ENCODE peak calls at places on chromosomes 7 and 10, in seven cellular contexts. K, N, Z, B, A, H and R are unnamed samples.
A peak's percentile ranks its signal among the peaks of the same experiment; 100 is the strongest.

GRCh38 chr7:65411249-65411648 is 37.6 kb downstream of the ZNF92 start:
- DNase-seq in H (no peak), A (no peak), K (no peak), N (no peak), Z (no peak), B (no peak), R (no peak)

GRCh38 chr7:79298145-79298760 is 155.2 kb downstream of the MAGI2 start:
- DNase-seq in K (peak; percentile 28), N (peak; percentile 85), H (peak; percentile 78), A (peak; percentile 45), B (no peak), Z (peak; percentile 4), R (peak; percentile 43)

GRCh38 chr7:112021348-112022044 is 184.7 kb downstream of the DOCK4 start:
- DNase-seq in Z (no peak), B (no peak), K (no peak), N (no peak), A (no peak), H (no peak), R (no peak)

GRCh38 chr7:77258014-77258413 is 58.4 kb upstream of the FGL2 start:
- DNase-seq in K (no peak), Z (no peak), H (peak; percentile 65), B (no peak), A (peak; percentile 55), N (peak; percentile 48), R (no peak)

GRCh38 chr10:62554632-62555199 is 180.5 kb downstream of the ZNF365 start:
- DNase-seq in B (no peak), H (peak; percentile 71), A (no peak), N (peak; percentile 82), Z (peak; percentile 21), K (peak; percentile 8), R (peak; percentile 66)

GRCh38 chr10:81179805-81180452 is 642.2 kb downstream of the SH2D4B start:
- DNase-seq in Z (peak; percentile 13), K (no peak), B (no peak), A (no peak), H (peak; percentile 1), N (peak; percentile 20), R (peak; percentile 68)

GRCh38 chr10:78605800-78606350 is 462.9 kb upstream of the ZMIZ1 start:
- DNase-seq in Z (no peak), A (no peak), N (peak; percentile 51), K (peak; percentile 24), H (no peak), B (no peak), R (no peak)

GRCh38 chr10:58698777-58699356 is 186.2 kb downstream of the BICC1 start:
- DNase-seq in A (no peak), Z (no peak), N (peak; percentile 36), H (peak; percentile 51), B (no peak), K (no peak), R (no peak)

GRCh38 chr10:97889461-97890265 is 40.0 kb downstream of the GOLGA7B start:
- DNase-seq in A (no peak), N (peak; percentile 11), B (peak; percentile 66), K (peak; percentile 66), H (peak; percentile 58), Z (no peak), R (no peak)

GRCh38 chr7:55100962-55101327 is 82.1 kb downstream of the EGFR start:
- DNase-seq in A (no peak), Z (no peak), H (no peak), N (no peak), K (no peak), B (no peak), R (no peak)

GRCh38 chr10:129908406-129908805 is 55.7 kb downstream of the EBF3 start:
- DNase-seq in H (no peak), B (no peak), A (no peak), N (no peak), Z (no peak), K (no peak), R (no peak)

GRCh38 chr7:138166681-138167080 is 90.4 kb downstream of the AKR1D1 start:
- DNase-seq in A (no peak), N (no peak), K (no peak), Z (no peak), B (no peak), H (no peak), R (no peak)

GRCh38 chr10:119030421-119031250 is 1.1 kb downstream of the NANOS1 start:
- DNase-seq in H (peak; percentile 77), A (no peak), Z (peak; percentile 68), K (peak; percentile 64), B (peak; percentile 85), N (peak; percentile 49), R (peak; percentile 90)

GRCh38 chr10:103618575-103619423 is 125.3 kb downstream of the NEURL1 start:
- DNase-seq in N (peak; percentile 74), A (no peak), Z (no peak), H (peak; percentile 80), K (no peak), B (no peak), R (no peak)

GRCh38 chr10:51685768-51686167 is 13.6 kb downstream of the CSTF2T start:
- DNase-seq in B (no peak), N (no peak), Z (no peak), A (no peak), H (peak; percentile 66), K (no peak), R (no peak)

GRCh38 chr10:124693396-124693795 is 50.8 kb downstream of the FAM53B start:
- DNase-seq in Z (no peak), H (no peak), K (no peak), A (no peak), N (no peak), B (no peak), R (no peak)

GRCh38 chr7:26653966-26654365 is 210.4 kb downstream of the SKAP2 start:
- DNase-seq in A (no peak), B (no peak), H (no peak), K (no peak), N (no peak), Z (no peak), R (no peak)

GRCh38 chr10:34092891-34093290 is 722.2 kb downstream of the PARD3 start:
- DNase-seq in K (no peak), H (peak; percentile 52), Z (no peak), B (no peak), A (no peak), N (peak; percentile 63), R (no peak)

GRCh38 chr10:71583076-71583475 is 136.5 kb downstream of the C10orf105 start:
- DNase-seq in A (no peak), H (no peak), K (no peak), Z (no peak), B (no peak), N (no peak), R (no peak)

GRCh38 chr10:71585579-71586092 is 133.9 kb downstream of the C10orf105 start:
- DNase-seq in K (no peak), Z (no peak), B (no peak), A (no peak), H (no peak), N (no peak), R (no peak)

GRCh38 chr10:71582506-71582905 is 137.1 kb downstream of the C10orf105 start:
- DNase-seq in H (no peak), B (no peak), Z (no peak), A (no peak), K (no peak), N (no peak), R (no peak)

GRCh38 chr10:71584461-71584860 is 135.1 kb downstream of the C10orf105 start:
- DNase-seq in N (no peak), A (no peak), K (no peak), B (no peak), Z (no peak), H (no peak), R (no peak)

GRCh38 chr10:71584902-71585578 is 134.5 kb downstream of the C10orf105 start:
- DNase-seq in A (no peak), N (no peak), H (no peak), Z (no peak), B (no peak), K (no peak), R (no peak)
- H3K4me3 ChIP-seq in A (no peak overlapping the region), N (no peak overlapping the region), H (no peak overlapping the region), Z (no peak overlapping the region), B (no peak overlapping the region), K (no peak overlapping the region), R (no peak overlapping the region)

GRCh38 chr7:155533120-155533826 is 13.1 kb downstream of the CNPY1 start:
- DNase-seq in A (no peak), B (peak; percentile 79), H (peak; percentile 24), K (no peak), Z (no peak), N (no peak), R (no peak)
- TF ChIP-seq CTCF in A (no peak), B (no peak), H (no peak), K (no peak), Z (no peak), N (no peak), R (no peak)

GRCh38 chr10:101135151-101136006 is 4.3 kb downstream of the TLX1 start:
- DNase-seq in Z (no peak), A (no peak), B (no peak), N (no peak), K (no peak), H (no peak), R (no peak)
- H3K4me3 ChIP-seq in Z (no peak overlapping the region), A (no peak overlapping the region), B (peak overlapping the region; percentile 21), N (no peak overlapping the region), K (no peak overlapping the region), H (no peak overlapping the region), R (no peak overlapping the region)

GRCh38 chr7:128030999-128031681 is at the start of gene LRRC4:
- DNase-seq in K (no peak), H (peak; percentile 78), B (peak; percentile 90), A (no peak), Z (no peak), N (peak; percentile 35), R (peak; percentile 49)
- TF ChIP-seq CTCF in K (no peak), H (no peak), B (no peak), A (peak; percentile 28), Z (no peak), N (no peak), R (no peak)

GRCh38 chr7:7709263-7709662 is 9.1 kb downstream of the RPA3 start:
- DNase-seq in Z (no peak), A (no peak), K (no peak), N (no peak), B (no peak), H (no peak), R (no peak)

GRCh38 chr7:7706556-7706955 is 11.9 kb downstream of the RPA3 start:
- DNase-seq in B (no peak), N (no peak), K (no peak), Z (no peak), H (no peak), A (no peak), R (no peak)

GRCh38 chr7:7705316-7705715 is 13.1 kb downstream of the RPA3 start:
- DNase-seq in A (no peak), Z (no peak), H (peak; percentile 15), K (no peak), N (peak; percentile 25), B (no peak), R (no peak)

GRCh38 chr7:7706101-7706511 is 12.3 kb downstream of the RPA3 start:
- DNase-seq in H (no peak), N (no peak), A (no peak), K (no peak), B (no peak), Z (no peak), R (peak; percentile 52)

DNA sequence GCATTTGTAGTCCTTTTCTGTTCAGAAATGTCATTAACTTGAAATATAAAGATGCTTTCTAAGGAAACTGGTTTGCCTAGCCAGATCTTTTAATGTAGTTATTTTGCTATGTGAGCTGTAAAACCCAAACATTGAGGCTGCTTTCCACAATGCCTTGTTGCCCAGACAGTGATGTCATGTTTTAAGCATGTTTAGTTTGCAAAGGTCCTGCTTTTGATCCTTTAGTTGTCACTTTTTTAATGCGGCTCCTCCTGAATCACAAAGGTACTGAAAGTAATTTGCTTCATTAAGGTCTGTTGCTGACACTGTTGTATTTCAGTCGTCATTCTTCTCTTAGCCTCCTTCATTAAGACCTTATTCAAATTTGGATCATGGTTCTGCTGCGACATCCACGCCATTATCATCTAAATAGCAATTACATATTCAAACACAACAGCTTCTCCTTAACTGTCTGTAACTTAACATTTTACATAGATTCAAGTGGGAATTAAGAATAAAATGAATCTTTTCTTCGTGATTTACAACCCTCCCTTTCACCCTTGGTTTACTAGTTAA is 10.6 kb downstream of the RPA3 start:
- DNase-seq in K (no peak), A (no peak), Z (no peak), N (peak; percentile 61), H (peak; percentile 46), B (no peak), R (no peak)
- H3K4me3 ChIP-seq in K (no peak overlapping the region), A (no peak overlapping the region), Z (no peak overlapping the region), N (no peak overlapping the region), H (no peak overlapping the region), B (no peak overlapping the region), R (no peak overlapping the region)